ENCODE peak calls at places on chromosomes 12 and 14, in four cellular contexts. L is GM12878, I is NT2/D1, X is HepG2. G is an unnamed sample.
A peak's percentile ranks its signal among the peaks of the same experiment; 100 is the strongest.

GRCh38 chr14:58299665-58300202 is 1.4 kb downstream of the ARID4A start:
- DNase-seq in L (no peak), I (no peak), X (no peak), G (no peak)

GRCh38 chr14:78152246-78153068 is 17.7 kb upstream of the NRXN3 start:
- DNase-seq in L (no peak), I (no peak), X (no peak), G (no peak)

GRCh38 chr14:77761205-77761931 is 412 bp upstream of the SNW1 start:
- DNase-seq in L (peak; percentile 84), I (no peak), X (peak; percentile 62), G (no peak)

GRCh38 chr12:66269757-66270383 is 32.4 kb upstream of the HELB start:
- DNase-seq in L (peak; percentile 5), I (no peak), X (peak; percentile 40), G (peak; percentile 45)

GRCh38 chr14:59771577-59771976 is 99.0 kb downstream of the RTN1 start:
- DNase-seq in L (no peak), I (no peak), X (no peak), G (no peak)

GRCh38 chr14:65604946-65605345 is 192.4 kb downstream of the FUT8 start:
- DNase-seq in L (no peak), I (no peak), X (no peak), G (no peak)

GRCh38 chr12:131222271-131223139 is 268.8 kb downstream of the ADGRD1 start:
- DNase-seq in L (peak; percentile 75), I (no peak), X (no peak), G (no peak)

GRCh38 chr12:121784460-121784859 is 9.0 kb downstream of the RHOF start:
- DNase-seq in L (no peak), I (no peak), X (no peak), G (no peak)

GRCh38 chr12:69512820-69513219 is 42.6 kb downstream of the FRS2 start:
- DNase-seq in L (no peak), I (no peak), X (no peak), G (no peak)

GRCh38 chr12:40013847-40014246 is 92.0 kb downstream of the SLC2A13 start:
- DNase-seq in L (no peak), I (no peak), X (no peak), G (no peak)

GRCh38 chr12:68665016-68665569 is 21.7 kb upstream of the NUP107 start:
- DNase-seq in L (no peak), I (no peak), X (no peak), G (no peak)

GRCh38 chr14:91089958-91090535 is 23.8 kb upstream of the DGLUCY start:
- DNase-seq in L (no peak), I (no peak), X (no peak), G (no peak)

GRCh38 chr12:91460457-91460856 is 277.8 kb upstream of the DCN start:
- DNase-seq in L (no peak), I (no peak), X (no peak), G (no peak)

GRCh38 chr12:30700216-30700900 is 4.7 kb upstream of the IPO8 start:
- DNase-seq in L (no peak), I (no peak), X (no peak), G (no peak)

GRCh38 chr14:52044791-52045522 is 23.9 kb downstream of the NID2 start:
- DNase-seq in L (no peak), I (no peak), X (no peak), G (no peak)

GRCh38 chr14:103087343-103087835 is 3.4 kb downstream of the LBHD2 start:
- DNase-seq in L (no peak), I (no peak), X (no peak), G (no peak)

GRCh38 chr14:63867926-63868921 is 15.4 kb downstream of the SYNE2 start:
- DNase-seq in L (peak; percentile 56), I (no peak), X (no peak), G (no peak)

GRCh38 chr12:117686210-117686609 is 282.6 kb downstream of the KSR2 start:
- DNase-seq in L (no peak), I (no peak), X (no peak), G (no peak)

GRCh38 chr12:99619389-99620158 is 28.0 kb upstream of the GARIN6 start:
- DNase-seq in L (no peak), I (peak; percentile 43), X (peak; percentile 14), G (peak; percentile 23)

GRCh38 chr12:104703372-104703771 is 246.6 kb downstream of the CHST11 start:
- DNase-seq in L (no peak), I (no peak), X (no peak), G (no peak)

GRCh38 chr14:84882830-84883229 is 647.1 kb upstream of the FLRT2 start:
- DNase-seq in L (no peak), I (no peak), X (no peak), G (no peak)

GRCh38 chr12:9668141-9669018 is 1.1 kb upstream of the CLEC2D start:
- DNase-seq in L (no peak), I (no peak), X (no peak), G (no peak)

GRCh38 chr12:19912996-19913395 is 455.3 kb upstream of the PDE3A start:
- DNase-seq in L (no peak), I (no peak), X (peak; percentile 52), G (no peak)

GRCh38 chr12:32532415-32532814 is 133.1 kb downstream of the FGD4 start:
- DNase-seq in L (no peak), I (no peak), X (peak; percentile 49), G (no peak)

GRCh38 chr12:4910502-4911315 is 1.0 kb downstream of the KCNA1 start:
- DNase-seq in L (no peak), I (no peak), X (no peak), G (no peak)

GRCh38 chr12:93632383-93632782 is 44.8 kb upstream of the CRADD start:
- DNase-seq in L (no peak), I (no peak), X (no peak), G (no peak)

GRCh38 chr12:91406920-91407341 is 224.3 kb upstream of the DCN start:
- DNase-seq in L (peak; percentile 54), I (no peak), X (no peak), G (peak; percentile 13)

GRCh38 chr12:9276990-9277389 is 68.8 kb upstream of the PZP start:
- DNase-seq in L (no peak), I (no peak), X (no peak), G (no peak)

GRCh38 chr12:3218150-3218845 is 141.1 kb downstream of the TSPAN9 start:
- DNase-seq in L (no peak), I (no peak), X (no peak), G (no peak)

GRCh38 chr12:31267966-31268365 is 58.0 kb downstream of the SINHCAF start:
- DNase-seq in L (no peak), I (no peak), X (no peak), G (no peak)

GRCh38 chr12:89101440-89101839 is 250.9 kb downstream of the DUSP6 start:
- DNase-seq in L (no peak), I (no peak), X (no peak), G (no peak)

GRCh38 chr12:39272934-39273770 is 169.8 kb downstream of the KIF21A start:
- DNase-seq in L (no peak), I (peak; percentile 32), X (peak; percentile 24), G (peak; percentile 22)

GRCh38 chr12:56431288-56431687 is 17.9 kb downstream of the TIMELESS start:
- DNase-seq in L (no peak), I (no peak), X (no peak), G (no peak)

DNA sequence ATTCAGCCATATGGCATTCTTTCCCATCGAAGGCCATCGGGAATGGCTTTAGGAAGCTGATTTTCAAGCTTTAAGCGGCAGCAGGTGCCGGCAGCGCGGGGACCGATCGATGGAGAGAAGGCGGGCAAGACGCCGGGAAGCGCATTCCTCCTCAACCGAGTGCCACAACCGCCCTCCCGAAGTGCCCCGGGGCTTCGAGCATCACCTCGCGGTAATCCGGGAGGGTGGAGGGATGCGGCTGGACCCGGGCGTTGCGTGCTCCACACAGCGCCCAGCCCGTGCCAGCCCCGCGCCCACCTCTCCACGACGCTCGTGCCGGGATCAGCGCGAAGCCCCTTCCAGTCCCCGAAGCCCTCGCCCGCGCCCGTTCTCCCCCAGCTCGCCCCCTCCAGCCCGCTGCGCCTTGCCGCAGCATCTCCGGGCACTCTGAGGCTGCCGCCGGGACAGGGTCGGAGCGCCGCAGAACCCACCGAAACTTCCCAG is 3.2 kb downstream of the USP44 start:
- DNase-seq in L (no peak), I (no peak), X (no peak), G (no peak)
- TF ChIP-seq ZNF274 in L (no peak), I (no peak), X (no peak), G (no peak)

GRCh38 chr12:62771828-62772227 is 163.1 kb downstream of the PPM1H start:
- DNase-seq in L (no peak), I (no peak), X (no peak), G (no peak)
- TF ChIP-seq ZNF274 in L (no peak), I (no peak), X (no peak), G (no peak)

DNA sequence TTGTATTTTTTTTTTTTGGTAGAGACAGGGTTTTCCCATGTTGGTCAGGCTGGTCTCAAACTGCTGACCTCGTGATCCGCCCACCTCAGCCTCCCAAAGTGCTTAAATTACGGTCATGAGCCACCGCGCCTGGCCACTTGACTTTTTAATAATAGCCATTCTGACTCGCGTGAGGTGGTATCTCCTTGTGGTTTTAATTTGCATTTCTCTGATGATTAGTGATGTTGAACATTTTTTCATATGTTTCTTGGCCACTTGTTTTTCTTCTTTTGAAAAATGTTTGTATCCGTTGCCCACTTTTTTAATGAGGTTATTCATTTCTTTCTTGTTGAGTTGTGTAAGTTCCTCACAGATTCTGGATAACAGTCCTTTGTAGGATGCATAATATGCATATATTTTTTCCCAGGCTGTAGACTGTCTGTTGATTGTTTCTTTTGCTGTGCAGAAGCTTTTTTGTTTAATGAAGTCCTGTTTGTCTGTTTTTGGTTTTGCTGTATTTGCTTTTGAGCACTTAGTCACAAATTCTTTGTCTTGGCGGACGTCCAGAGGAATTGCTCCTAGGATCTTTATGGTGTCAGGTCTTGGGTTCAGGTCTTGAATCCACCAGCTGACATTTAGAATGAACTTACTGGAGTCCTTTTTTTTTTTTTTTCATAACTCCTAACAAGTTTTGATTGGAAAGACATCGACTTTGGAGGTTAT is 10.3 kb upstream of the PGAM5 start:
- DNase-seq in L (peak; percentile 44), I (no peak), X (peak; percentile 45), G (no peak)
- TF ChIP-seq ZNF274 in L (no peak), I (no peak), X (no peak), G (no peak)

GRCh38 chr12:113889806-113890581 is 76.1 kb downstream of the RBM19 start:
- DNase-seq in L (no peak), I (no peak), X (no peak), G (no peak)
- TF ChIP-seq ZNF274 in L (no peak), I (no peak), X (no peak), G (no peak)

DNA sequence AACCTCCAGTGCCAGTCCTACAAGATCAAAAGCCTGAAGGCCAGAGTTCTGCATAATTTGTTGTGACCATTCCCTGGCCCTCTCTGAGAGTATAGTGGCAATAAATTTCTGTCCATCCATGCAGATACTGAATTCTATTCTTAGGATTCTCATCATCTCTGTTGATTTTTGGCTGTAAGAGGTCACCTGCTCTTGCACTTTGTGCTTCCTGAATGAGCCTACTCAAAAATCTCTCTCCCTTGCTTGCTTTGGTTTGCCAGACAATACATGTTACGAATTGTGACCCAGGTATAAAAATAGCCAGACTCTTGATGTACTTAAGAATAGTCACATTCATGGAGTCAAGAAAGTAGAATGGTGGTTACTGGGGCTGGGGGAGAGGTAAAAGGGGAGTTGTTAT is 16.7 kb downstream of the ZNF664 start:
- DNase-seq in L (no peak), I (no peak), X (no peak), G (no peak)
- TF ChIP-seq ZNF274 in L (no peak), I (no peak), X (no peak), G (no peak)